ENCODE peak calls at places on chromosomes 7 and 10, in six cellular contexts. T, A, K, D, B and C are unnamed samples.

GRCh38 chr7:50119815-50120637 is 27.0 kb upstream of the ZPBP start:
- DNase-seq in B (peak), K (no peak), A (peak), D (peak), T (peak), C (peak)

GRCh38 chr7:4151524-4151923 is 530.6 kb upstream of the FOXK1 start:
- DNase-seq in B (no peak), K (no peak), A (no peak), D (no peak), T (no peak), C (no peak)

GRCh38 chr7:42337225-42337905 is 100.4 kb upstream of the GLI3 start:
- DNase-seq in K (no peak), D (no peak), A (no peak), B (no peak), T (no peak), C (no peak)

GRCh38 chr10:42475168-42476098 is 162.9 kb downstream of the ZNF33B start:
- DNase-seq in B (no peak), T (peak), K (no peak), A (peak), D (peak), C (no peak)

GRCh38 chr7:142263598-142264380 is 5.9 kb upstream of the PRSS58 start:
- DNase-seq in A (no peak), K (no peak), B (no peak), T (no peak), D (no peak), C (no peak)

GRCh38 chr7:50641442-50642405 is 76.5 kb upstream of the DDC start:
- DNase-seq in K (no peak), B (no peak), D (no peak), T (peak), A (no peak), C (no peak)

GRCh38 chr10:107546239-107546638 is 381.7 kb upstream of the SORCS1 start:
- DNase-seq in B (no peak), A (no peak), K (no peak), D (peak), T (no peak), C (peak)

GRCh38 chr10:100325164-100325563 is 4.9 kb downstream of the PKD2L1 start:
- DNase-seq in T (no peak), A (peak), B (no peak), K (no peak), D (no peak), C (no peak)

GRCh38 chr7:33495207-33495606 is 365.8 kb downstream of the BBS9 start:
- DNase-seq in D (no peak), A (no peak), K (no peak), B (no peak), T (no peak), C (no peak)

GRCh38 chr10:93584445-93584844 is 16.6 kb downstream of the RBP4 start:
- DNase-seq in A (no peak), K (no peak), T (no peak), B (no peak), D (no peak), C (no peak)

GRCh38 chr7:44226396-44226753 is 25.6 kb downstream of the YKT6 start:
- DNase-seq in A (no peak), T (no peak), K (no peak), D (peak), B (no peak), C (no peak)

GRCh38 chr7:15081891-15082290 is 179.3 kb upstream of the DGKB start:
- DNase-seq in B (no peak), D (no peak), T (no peak), A (no peak), K (no peak), C (no peak)

GRCh38 chr7:17184805-17185689 is 113.4 kb upstream of the AHR start:
- DNase-seq in K (no peak), B (no peak), D (no peak), A (no peak), T (peak), C (no peak)

GRCh38 chr10:22461891-22462290 is 116.6 kb downstream of the SPAG6 start:
- DNase-seq in D (no peak), T (no peak), K (no peak), A (no peak), B (no peak), C (no peak)

GRCh38 chr10:11381023-11381422 is 230.4 kb downstream of the USP6NL start:
- DNase-seq in B (no peak), T (no peak), K (no peak), A (no peak), D (no peak), C (no peak)

GRCh38 chr7:110531186-110531585 is 559.7 kb upstream of the LRRN3 start:
- DNase-seq in B (no peak), A (no peak), D (no peak), T (no peak), K (no peak), C (no peak)

GRCh38 chr7:159142730-159143129 is 1.9 kb downstream of the VIPR2 start:
- DNase-seq in T (no peak), A (no peak), D (no peak), B (no peak), K (no peak), C (no peak)

GRCh38 chr7:116687801-116688201 is 15.8 kb downstream of the MET start:
- DNase-seq in A (no peak), B (no peak), D (no peak), K (no peak), T (peak), C (no peak)

GRCh38 chr10:43125274-43125845 is 12.9 kb upstream of the CSGALNACT2 start:
- DNase-seq in A (no peak), D (no peak), T (no peak), B (no peak), K (no peak), C (no peak)

GRCh38 chr7:41538810-41539724 is 163.8 kb downstream of the INHBA start:
- DNase-seq in D (no peak), A (no peak), B (peak), T (no peak), K (no peak), C (no peak)

GRCh38 chr7:34735526-34735925 is 77.5 kb downstream of the NPSR1 start:
- DNase-seq in D (no peak), T (no peak), A (no peak), K (no peak), B (no peak), C (no peak)

GRCh38 chr10:75470901-75471300 is 39.5 kb downstream of the LRMDA start:
- DNase-seq in T (no peak), B (no peak), K (no peak), D (no peak), A (no peak), C (no peak)

GRCh38 chr10:85421421-85421820 is 945.2 kb downstream of the GRID1 start:
- DNase-seq in T (no peak), K (no peak), A (no peak), B (no peak), D (no peak), C (no peak)

GRCh38 chr7:94507962-94508361 is 1.6 kb upstream of the CASD1 start:
- DNase-seq in D (no peak), T (no peak), K (no peak), A (no peak), B (no peak), C (no peak)

GRCh38 chr10:88172159-88172558 is 308.7 kb downstream of the PTEN start:
- DNase-seq in B (no peak), A (no peak), K (no peak), T (no peak), D (no peak), C (no peak)

GRCh38 chr10:103661951-103662405 is 168.5 kb downstream of the NEURL1 start:
- DNase-seq in D (no peak), T (no peak), B (no peak), K (no peak), A (no peak), C (no peak)

GRCh38 chr10:43251664-43252165 is 15.2 kb downstream of the RASGEF1A start:
- DNase-seq in K (no peak), B (no peak), A (no peak), T (no peak), D (peak), C (no peak)

GRCh38 chr7:155860840-155861479 is 48.7 kb upstream of the SHH start:
- DNase-seq in T (no peak), A (no peak), B (no peak), D (no peak), K (no peak), C (no peak)

GRCh38 chr7:80644054-80644453 is 5.6 kb downstream of the CD36 start:
- DNase-seq in K (no peak), A (no peak), T (no peak), D (no peak), B (no peak), C (no peak)

GRCh38 chr7:50728184-50728583 is 54.5 kb downstream of the GRB10 start:
- DNase-seq in B (no peak), D (no peak), K (no peak), T (no peak), A (no peak), C (no peak)

GRCh38 chr7:65404020-65404419 is 30.4 kb downstream of the ZNF92 start:
- DNase-seq in D (no peak), A (no peak), B (no peak), T (no peak), K (no peak), C (no peak)

GRCh38 chr10:75460059-75460458 is 28.6 kb downstream of the LRMDA start:
- DNase-seq in D (no peak), B (no peak), T (no peak), A (no peak), K (no peak), C (no peak)

GRCh38 chr7:25311346-25311745 is 83.1 kb upstream of the NPVF start:
- DNase-seq in T (no peak), K (no peak), B (no peak), A (no peak), D (no peak), C (no peak)

GRCh38 chr7:149870274-149870673 is 3.5 kb upstream of the ATP6V0E2 start:
- DNase-seq in B (no peak), K (no peak), D (no peak), A (no peak), T (no peak), C (no peak)

GRCh38 chr7:149870701-149871483 is 2.9 kb upstream of the ATP6V0E2 start:
- DNase-seq in D (no peak), A (no peak), T (no peak), K (no peak), B (no peak), C (no peak)

GRCh38 chr7:149869291-149869650 is 4.5 kb upstream of the ATP6V0E2 start:
- DNase-seq in B (no peak), A (no peak), T (no peak), D (no peak), K (no peak), C (no peak)

GRCh38 chr7:149868638-149869290 is 5.0 kb upstream of the ATP6V0E2 start:
- DNase-seq in D (peak), A (no peak), K (no peak), T (no peak), B (no peak), C (no peak)

DNA sequence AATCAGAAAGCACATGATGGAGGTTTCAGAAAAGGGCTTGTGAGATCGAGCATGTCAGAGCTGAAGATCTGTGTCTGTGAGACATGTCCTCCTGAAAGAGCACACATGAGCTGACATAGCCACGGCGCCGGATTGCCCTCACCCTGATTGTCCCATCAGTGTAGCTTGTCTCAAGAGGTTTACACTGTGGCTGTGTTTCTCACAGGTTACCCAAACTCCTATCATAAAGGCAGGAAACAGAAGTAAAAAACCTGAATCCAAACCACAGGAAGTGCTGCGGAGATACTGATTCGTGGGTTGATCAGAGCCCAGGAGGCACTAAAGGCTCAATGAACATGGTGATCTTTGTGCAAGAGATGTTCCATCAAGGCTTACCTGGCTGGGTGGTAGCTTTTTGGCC is 3.9 kb upstream of the ATP6V0E2 start:
- DNase-seq in K (no peak), B (no peak), A (no peak), D (no peak), T (no peak), C (no peak)
- TF ChIP-seq GABPA in K (no peak), B (no peak), A (no peak), D (no peak), T (no peak), C (no peak)

GRCh38 chr10:76487582-76487981 is 1056.2 kb downstream of the LRMDA start:
- DNase-seq in T (no peak), A (no peak), K (no peak), D (no peak), B (no peak), C (no peak)

GRCh38 chr10:76492678-76493472 is 1061.5 kb downstream of the LRMDA start:
- DNase-seq in A (no peak), B (no peak), D (no peak), K (no peak), T (no peak), C (no peak)

GRCh38 chr10:76488602-76489001 is 1057.2 kb downstream of the LRMDA start:
- DNase-seq in A (no peak), B (no peak), D (no peak), K (no peak), T (no peak), C (no peak)

GRCh38 chr10:76492026-76492425 is 1060.6 kb downstream of the LRMDA start:
- DNase-seq in K (no peak), T (no peak), A (no peak), D (no peak), B (no peak), C (no peak)

DNA sequence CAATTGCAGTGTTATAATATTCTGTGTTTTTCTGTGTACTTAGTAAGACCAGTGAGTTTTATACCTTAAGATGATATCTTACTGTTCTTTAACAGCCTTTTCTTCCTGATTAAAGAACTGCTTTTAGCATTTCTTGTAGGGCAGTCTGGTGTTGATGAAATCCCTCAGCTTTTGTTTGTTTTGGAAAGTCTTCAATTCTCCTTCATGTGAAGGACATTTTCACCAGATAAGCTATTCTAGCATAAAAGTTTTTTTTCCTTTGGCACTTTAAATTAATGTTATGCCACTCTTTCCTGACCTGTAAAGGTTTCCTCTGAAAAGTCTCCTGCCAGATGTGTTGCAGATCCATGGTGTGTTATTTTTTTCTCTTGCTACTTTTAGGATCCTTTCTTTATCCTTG is 1059.8 kb downstream of the LRMDA start:
- DNase-seq in A (no peak), D (no peak), T (no peak), B (no peak), K (no peak), C (no peak)
- TF ChIP-seq GABPA in A (no peak), D (no peak), T (no peak), B (no peak), K (no peak), C (no peak)

GRCh38 chr7:28984631-28985030 is 26.5 kb upstream of the TRIL start:
- DNase-seq in K (no peak), T (no peak), A (no peak), B (no peak), D (peak), C (no peak)
- TF ChIP-seq GABPA in K (no peak), T (no peak), A (no peak), B (no peak), D (no peak), C (no peak)

GRCh38 chr7:98418271-98418635 is 17.4 kb upstream of the BAIAP2L1 start:
- DNase-seq in A (no peak), K (no peak), T (peak), D (no peak), B (no peak), C (no peak)

GRCh38 chr7:98420966-98421612 is 20.2 kb upstream of the BAIAP2L1 start:
- DNase-seq in B (peak), K (no peak), D (peak), T (peak), A (peak), C (peak)

GRCh38 chr7:98418636-98419315 is 17.9 kb upstream of the BAIAP2L1 start:
- DNase-seq in B (no peak), D (peak), K (no peak), T (peak), A (peak), C (no peak)

DNA sequence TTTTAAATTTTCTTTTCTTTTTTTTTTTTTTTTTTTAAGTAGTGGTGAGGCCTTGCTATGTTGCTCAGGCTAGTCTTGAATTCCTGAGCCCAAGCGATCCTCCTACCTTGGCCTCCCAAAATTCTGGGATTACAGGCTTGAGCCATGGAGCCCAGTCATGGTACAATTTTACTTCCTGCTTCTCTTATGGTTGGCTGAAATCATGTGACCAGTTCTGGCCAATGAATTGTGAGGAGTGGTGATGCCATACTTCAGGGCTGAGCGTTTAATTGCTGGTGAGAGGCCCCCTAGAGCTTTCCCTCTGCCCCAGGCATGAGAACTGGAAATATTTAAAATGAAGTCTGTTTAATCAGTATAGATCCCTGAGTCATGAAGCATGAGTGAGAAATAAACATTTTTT is 22.2 kb upstream of the BAIAP2L1 start:
- DNase-seq in D (peak), K (no peak), B (no peak), A (peak), T (peak), C (no peak)
- TF ChIP-seq GABPA in D (no peak), K (no peak), B (no peak), A (no peak), T (no peak), C (no peak)

DNA sequence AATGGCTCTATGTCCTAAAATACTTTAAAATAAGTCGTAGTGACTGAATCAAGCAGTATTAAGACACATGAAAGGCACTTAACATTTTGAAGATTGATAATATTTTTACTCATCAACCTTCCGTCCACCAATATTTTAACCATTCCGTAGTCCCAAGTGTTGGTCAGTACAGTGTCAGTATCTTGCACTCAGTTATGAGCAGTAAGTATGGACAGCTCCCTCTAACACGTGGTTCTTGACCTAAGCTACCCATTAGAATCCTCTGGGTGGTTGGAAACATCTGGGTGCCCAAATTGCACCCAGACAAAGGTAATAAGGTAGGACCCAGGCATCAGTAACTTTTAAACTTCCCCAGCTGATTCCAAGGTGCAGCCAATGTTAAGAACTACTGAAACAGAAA is 260.2 kb downstream of the HDAC9 start:
- DNase-seq in T (no peak), B (no peak), K (no peak), A (no peak), D (no peak), C (no peak)
- TF ChIP-seq GABPA in T (no peak), B (no peak), K (no peak), A (no peak), D (no peak), C (no peak)